ENCODE peak calls at places on chromosomes 16 and 17, in six cellular contexts. C is omental fat pad; U is activated T-cell treated with anti-CD3 and anti-CD28 coated beads, Interleukin-2, amount 50 U/mL, for 72 hours; Y is heart left ventricle; D is choroid plexus epithelial cell; E is lung microvascular endothelial cell. I is an unnamed sample.

GRCh38 chr17:50611639-50612038 is 23.0 kb upstream of the ABCC3 start:
- DNase-seq in C (no peak), U (no peak), Y (no peak), D (peak), E (no peak), I (no peak)

GRCh38 chr17:81309140-81309858 is 14.2 kb upstream of the SLC38A10 start:
- DNase-seq in C (peak), U (peak), Y (peak), D (peak), E (peak), I (peak)

GRCh38 chr16:31505483-31505882 is 2.7 kb downstream of the RUSF1 start:
- DNase-seq in C (no peak), U (peak), Y (no peak), D (no peak), E (no peak), I (peak)

GRCh38 chr16:104355-104754 is 26.3 kb downstream of the MPG start:
- DNase-seq in C (no peak), U (no peak), Y (no peak), D (no peak), E (no peak), I (no peak)

GRCh38 chr17:80811181-80812105 is 180.2 kb upstream of the CHMP6 start:
- DNase-seq in C (no peak), U (no peak), Y (no peak), D (no peak), E (no peak), I (no peak)

GRCh38 chr16:87765776-87766484 is at the start of gene KLHDC4:
- DNase-seq in C (peak), U (peak), Y (peak), D (peak), E (peak), I (peak)

GRCh38 chr16:67660564-67661028 is at the start of gene PARD6A:
- DNase-seq in C (peak), U (peak), Y (peak), D (peak), E (peak), I (peak)

GRCh38 chr16:88814144-88814502 is 2.4 kb upstream of the APRT start:
- DNase-seq in C (no peak), U (no peak), Y (no peak), D (no peak), E (no peak), I (no peak)

GRCh38 chr17:81489012-81489968 is 23.3 kb downstream of the ACTG1 start:
- DNase-seq in C (no peak), U (no peak), Y (no peak), D (no peak), E (no peak), I (no peak)

GRCh38 chr16:21265104-21265825 is 12.8 kb downstream of the CRYM start:
- DNase-seq in C (no peak), U (no peak), Y (peak), D (no peak), E (no peak), I (no peak)

GRCh38 chr16:54286067-54286329 is 589 bp downstream of the IRX3 start:
- DNase-seq in C (no peak), U (no peak), Y (no peak), D (no peak), E (no peak), I (no peak)